ENCODE peak calls at places on chromosomes 12 and 14, in seven cellular contexts. N, I, Z, O, F, H and K are unnamed samples.

GRCh38 chr14:74856366-74856765 is 19.6 kb downstream of the PROX2 start:
- DNase-seq in O (no peak), F (no peak), I (no peak), N (no peak), H (no peak), Z (no peak), K (no peak)

GRCh38 chr14:24941719-24942118 is 108.2 kb downstream of the STXBP6 start:
- DNase-seq in H (no peak), F (no peak), I (no peak), N (no peak), O (no peak), Z (no peak), K (no peak)

GRCh38 chr12:69210661-69211060 is 28.7 kb upstream of the CPSF6 start:
- DNase-seq in F (no peak), I (no peak), H (no peak), Z (no peak), N (no peak), O (no peak), K (no peak)

GRCh38 chr12:102459314-102459713 is 21.0 kb downstream of the IGF1 start:
- DNase-seq in Z (no peak), O (no peak), H (no peak), F (no peak), I (no peak), N (no peak), K (no peak)

GRCh38 chr12:63151061-63151897 is at the start of gene AVPR1A:
- DNase-seq in I (no peak), F (peak; percentile 13), H (no peak), N (no peak), O (no peak), Z (no peak), K (no peak)

GRCh38 chr12:123614110-123614509 is 12.2 kb downstream of the DDX55 start:
- DNase-seq in N (no peak), I (no peak), H (no peak), F (no peak), O (no peak), Z (no peak), K (no peak)

GRCh38 chr12:105352049-105352448 is 21.6 kb downstream of the C12orf75 start:
- DNase-seq in Z (no peak), I (no peak), O (no peak), F (no peak), N (no peak), H (no peak), K (no peak)

GRCh38 chr14:35506927-35507326 is 27.0 kb upstream of the INSM2 start:
- DNase-seq in O (peak; percentile 14), Z (no peak), N (no peak), I (no peak), F (no peak), H (no peak), K (no peak)

GRCh38 chr12:132597333-132598283 is 12.8 kb downstream of the LRCOL1 start:
- DNase-seq in I (peak; percentile 79), F (no peak), O (peak; percentile 87), Z (no peak), H (peak; percentile 13), N (peak; percentile 16), K (no peak)

GRCh38 chr14:69716483-69717187 is 50.3 kb upstream of the SRSF5 start:
- DNase-seq in I (no peak), H (no peak), F (no peak), N (peak; percentile 97), O (peak; percentile 96), Z (no peak), K (peak; percentile 26)

GRCh38 chr12:70487440-70487839 is 121.3 kb downstream of the KCNMB4 start:
- DNase-seq in Z (no peak), H (no peak), O (peak; percentile 7), N (no peak), F (no peak), I (no peak), K (no peak)

GRCh38 chr12:121697093-121697698 is 15.4 kb upstream of the TMEM120B start:
- DNase-seq in N (no peak), O (peak; percentile 67), H (peak; percentile 47), F (no peak), I (peak; percentile 42), Z (no peak), K (no peak)

GRCh38 chr12:55051197-55051920 is 31.6 kb downstream of the NEUROD4 start:
- DNase-seq in F (no peak), H (no peak), O (no peak), Z (no peak), N (no peak), I (peak; percentile 61), K (no peak)

GRCh38 chr14:66696326-66696725 is 188.4 kb downstream of the GPHN start:
- DNase-seq in F (no peak), O (no peak), I (no peak), Z (no peak), N (no peak), H (no peak), K (no peak)

GRCh38 chr14:77023001-77023996 is 5.2 kb downstream of the IRF2BPL start:
- DNase-seq in I (peak; percentile 76), H (no peak), Z (no peak), O (peak; percentile 70), F (no peak), N (peak; percentile 53), K (no peak)

GRCh38 chr12:109440851-109441490 is 36.1 kb downstream of the KCTD10 start:
- DNase-seq in H (no peak), Z (no peak), I (no peak), F (no peak), O (peak; percentile 61), N (peak; percentile 30), K (no peak)

GRCh38 chr14:50669441-50669986 is 1.4 kb upstream of the SAV1 start:
- DNase-seq in O (no peak), Z (no peak), H (no peak), F (no peak), N (no peak), I (peak; percentile 53), K (no peak)

GRCh38 chr12:111137968-111138367 is 217.6 kb upstream of the MYL2 start:
- DNase-seq in I (no peak), O (no peak), H (no peak), N (no peak), F (no peak), Z (no peak), K (no peak)

GRCh38 chr14:62187265-62187664 is 425.0 kb downstream of the SNAPC1 start:
- DNase-seq in O (no peak), F (no peak), H (no peak), N (no peak), I (peak; percentile 73), Z (no peak), K (no peak)

GRCh38 chr12:85363382-85364190 is 83.6 kb downstream of the ALX1 start:
- DNase-seq in N (no peak), Z (no peak), O (no peak), H (no peak), I (no peak), F (no peak), K (no peak)

GRCh38 chr14:90382491-90383125 is 14.2 kb upstream of the CALM1 start:
- DNase-seq in Z (peak; percentile 69), O (peak; percentile 84), I (peak; percentile 86), H (peak; percentile 42), F (no peak), N (peak; percentile 59), K (peak; percentile 52)

GRCh38 chr14:75389679-75390078 is 38.1 kb upstream of the JDP2 start:
- DNase-seq in I (no peak), H (no peak), F (no peak), Z (no peak), N (no peak), O (no peak), K (no peak)

GRCh38 chr14:90429764-90430163 is 32.9 kb downstream of the CALM1 start:
- DNase-seq in Z (no peak), I (no peak), O (no peak), H (no peak), F (no peak), N (no peak), K (no peak)

GRCh38 chr12:39884616-39885125 is 221.2 kb downstream of the SLC2A13 start:
- DNase-seq in I (no peak), O (no peak), Z (no peak), F (no peak), H (no peak), N (peak; percentile 65), K (no peak)

GRCh38 chr12:120539303-120539702 is 5.1 kb downstream of the RNF10 start:
- DNase-seq in F (no peak), I (no peak), Z (no peak), O (peak; percentile 29), H (no peak), N (peak; percentile 51), K (no peak)

GRCh38 chr12:50166776-50167025 is 468 bp downstream of the CERS5 start:
- DNase-seq in O (no peak), H (no peak), N (no peak), Z (peak; percentile 39), I (no peak), F (no peak), K (no peak)

GRCh38 chr14:50233335-50234250 is 2.2 kb upstream of the SOS2 start:
- DNase-seq in Z (no peak), I (no peak), F (no peak), H (no peak), O (no peak), N (no peak), K (peak; percentile 9)

GRCh38 chr12:32566663-32567634 is 112.2 kb upstream of the DNM1L start:
- DNase-seq in H (no peak), N (peak; percentile 20), F (no peak), Z (no peak), I (no peak), O (peak; percentile 6), K (no peak)

GRCh38 chr14:100859781-100860180 is 33.9 kb downstream of the MEG3 start:
- DNase-seq in H (no peak), Z (no peak), N (no peak), F (no peak), I (no peak), O (no peak), K (no peak)

GRCh38 chr12:100868487-100868886 is 73.9 kb downstream of the ANO4 start:
- DNase-seq in Z (no peak), O (peak; percentile 34), H (no peak), N (peak; percentile 80), I (no peak), F (no peak), K (no peak)

GRCh38 chr14:32414808-32415255 is 85.7 kb downstream of the AKAP6 start:
- DNase-seq in F (no peak), N (no peak), Z (no peak), H (no peak), O (peak; percentile 54), I (no peak), K (no peak)
- H3K4me3 ChIP-seq in F (no peak overlapping the region), N (no peak overlapping the region), Z (no peak overlapping the region), H (no peak overlapping the region), O (no peak overlapping the region), I (no peak overlapping the region), K (no peak overlapping the region)

GRCh38 chr14:59541731-59542130 is 34.9 kb downstream of the CCDC175 start:
- DNase-seq in N (no peak), I (no peak), H (no peak), O (no peak), F (no peak), Z (no peak), K (no peak)
- H3K4me3 ChIP-seq in N (no peak overlapping the region), I (no peak overlapping the region), H (no peak overlapping the region), O (no peak overlapping the region), F (no peak overlapping the region), Z (no peak overlapping the region), K (no peak overlapping the region)

GRCh38 chr14:89339158-89339557 is 77.9 kb downstream of the FOXN3 start:
- DNase-seq in H (no peak), O (no peak), Z (no peak), I (no peak), F (no peak), N (no peak), K (no peak)
- H3K4me3 ChIP-seq in H (no peak overlapping the region), O (no peak overlapping the region), Z (no peak overlapping the region), I (no peak overlapping the region), F (no peak overlapping the region), N (no peak overlapping the region), K (no peak overlapping the region)

GRCh38 chr12:48978291-48978740 is at the start of gene WNT1:
- DNase-seq in H (no peak), Z (no peak), F (no peak), I (no peak), O (no peak), N (no peak), K (peak; percentile 11)
- H3K4me3 ChIP-seq in H (no peak within 1 kb of the TSS), Z (no peak within 1 kb of the TSS), F (peak within 1 kb of the TSS; percentile 14), I (peak within 1 kb of the TSS; percentile 69), O (no peak within 1 kb of the TSS), N (no peak within 1 kb of the TSS), K (peak within 1 kb of the TSS; percentile 56)